ENCODE peak calls at places on chromosomes 6 and 20, in ten cellular contexts. One of them, this sample, is unnamed.

GRCh38 chr6:13273931-13274706 is 54.2 kb downstream of the TBC1D7 start:
- DNase-seq in breast epithelium: no peak
- DNase-seq in sigmoid colon: no peak
- DNase-seq in stomach: peak; percentile 31
- DNase-seq in heart right ventricle: no peak
- DNase-seq in upper lobe of right lung: peak; percentile 90
- DNase-seq in GM23338: no peak
- DNase-seq in adrenal gland: no peak
- DNase-seq in OCI-LY7: no peak
- DNase-seq in uterus: no peak
- DNase-seq in this sample: no peak

GRCh38 chr6:157456524-157456829 is 75.5 kb downstream of the ZDHHC14 start:
- DNase-seq in adrenal gland: no peak
- DNase-seq in GM23338: no peak
- DNase-seq in sigmoid colon: no peak
- DNase-seq in OCI-LY7: no peak
- DNase-seq in heart right ventricle: no peak
- DNase-seq in uterus: no peak
- DNase-seq in upper lobe of right lung: no peak
- DNase-seq in stomach: no peak
- DNase-seq in breast epithelium: no peak
- DNase-seq in this sample: no peak

GRCh38 chr6:225121-225721 is 67.1 kb upstream of the DUSP22 start:
- DNase-seq in OCI-LY7: no peak
- DNase-seq in uterus: no peak
- DNase-seq in sigmoid colon: no peak
- DNase-seq in upper lobe of right lung: peak; percentile 66
- DNase-seq in adrenal gland: peak; percentile 50
- DNase-seq in GM23338: no peak
- DNase-seq in stomach: no peak
- DNase-seq in breast epithelium: no peak
- DNase-seq in heart right ventricle: no peak
- DNase-seq in this sample: no peak

GRCh38 chr6:142537612-142538478 is 236.0 kb downstream of the ADGRG6 start:
- DNase-seq in sigmoid colon: no peak
- DNase-seq in uterus: no peak
- DNase-seq in adrenal gland: no peak
- DNase-seq in heart right ventricle: no peak
- DNase-seq in upper lobe of right lung: no peak
- DNase-seq in stomach: no peak
- DNase-seq in GM23338: peak; percentile 76
- DNase-seq in breast epithelium: no peak
- DNase-seq in OCI-LY7: peak; percentile 29
- DNase-seq in this sample: no peak

GRCh38 chr6:5471637-5472430 is 210.5 kb downstream of the FARS2 start:
- DNase-seq in adrenal gland: peak; percentile 61
- DNase-seq in stomach: no peak
- DNase-seq in OCI-LY7: no peak
- DNase-seq in uterus: no peak
- DNase-seq in GM23338: peak; percentile 82
- DNase-seq in breast epithelium: no peak
- DNase-seq in heart right ventricle: no peak
- DNase-seq in upper lobe of right lung: no peak
- DNase-seq in sigmoid colon: no peak
- DNase-seq in this sample: no peak

GRCh38 chr6:90610291-90610670 is 23.4 kb upstream of the MAP3K7 start:
- DNase-seq in GM23338: peak; percentile 23
- DNase-seq in upper lobe of right lung: no peak
- DNase-seq in OCI-LY7: no peak
- DNase-seq in stomach: no peak
- DNase-seq in uterus: no peak
- DNase-seq in adrenal gland: no peak
- DNase-seq in heart right ventricle: no peak
- DNase-seq in sigmoid colon: no peak
- DNase-seq in breast epithelium: no peak
- DNase-seq in this sample: no peak

GRCh38 chr20:33018169-33018931 is 10.8 kb downstream of the BPIFB2 start:
- DNase-seq in OCI-LY7: no peak
- DNase-seq in heart right ventricle: no peak
- DNase-seq in sigmoid colon: no peak
- DNase-seq in uterus: no peak
- DNase-seq in breast epithelium: no peak
- DNase-seq in upper lobe of right lung: no peak
- DNase-seq in GM23338: no peak
- DNase-seq in stomach: no peak
- DNase-seq in adrenal gland: no peak
- DNase-seq in this sample: no peak

GRCh38 chr6:83962592-83962991 is 71.0 kb upstream of the MRAP2 start:
- DNase-seq in adrenal gland: no peak
- DNase-seq in stomach: no peak
- DNase-seq in breast epithelium: no peak
- DNase-seq in uterus: no peak
- DNase-seq in heart right ventricle: no peak
- DNase-seq in GM23338: no peak
- DNase-seq in OCI-LY7: peak; percentile 10
- DNase-seq in sigmoid colon: no peak
- DNase-seq in upper lobe of right lung: no peak
- DNase-seq in this sample: no peak

GRCh38 chr20:8127553-8128255 is 4.4 kb upstream of the PLCB1 start:
- DNase-seq in GM23338: no peak
- DNase-seq in breast epithelium: no peak
- DNase-seq in sigmoid colon: no peak
- DNase-seq in heart right ventricle: no peak
- DNase-seq in adrenal gland: no peak
- DNase-seq in uterus: no peak
- DNase-seq in upper lobe of right lung: no peak
- DNase-seq in stomach: no peak
- DNase-seq in OCI-LY7: no peak
- DNase-seq in this sample: no peak

GRCh38 chr6:162854734-162855191 is 127.0 kb downstream of the PACRG start:
- DNase-seq in uterus: no peak
- DNase-seq in heart right ventricle: no peak
- DNase-seq in GM23338: no peak
- DNase-seq in adrenal gland: no peak
- DNase-seq in sigmoid colon: no peak
- DNase-seq in stomach: no peak
- DNase-seq in upper lobe of right lung: no peak
- DNase-seq in OCI-LY7: no peak
- DNase-seq in breast epithelium: no peak
- DNase-seq in this sample: no peak

GRCh38 chr6:151141685-151142084 is 98.1 kb upstream of the AKAP12 start:
- DNase-seq in GM23338: no peak
- DNase-seq in uterus: no peak
- DNase-seq in heart right ventricle: peak; percentile 50
- DNase-seq in upper lobe of right lung: no peak
- DNase-seq in OCI-LY7: no peak
- DNase-seq in adrenal gland: peak; percentile 75
- DNase-seq in breast epithelium: no peak
- DNase-seq in stomach: no peak
- DNase-seq in sigmoid colon: no peak
- DNase-seq in this sample: no peak

GRCh38 chr6:43579171-43579570 is 3.2 kb downstream of the POLH start:
- DNase-seq in GM23338: no peak
- DNase-seq in upper lobe of right lung: no peak
- DNase-seq in breast epithelium: no peak
- DNase-seq in heart right ventricle: no peak
- DNase-seq in uterus: no peak
- DNase-seq in OCI-LY7: no peak
- DNase-seq in adrenal gland: no peak
- DNase-seq in sigmoid colon: no peak
- DNase-seq in stomach: no peak
- DNase-seq in this sample: no peak

GRCh38 chr20:61808497-61808896 is 257.2 kb downstream of the TAF4 start:
- DNase-seq in stomach: no peak
- DNase-seq in sigmoid colon: no peak
- DNase-seq in GM23338: no peak
- DNase-seq in breast epithelium: no peak
- DNase-seq in heart right ventricle: no peak
- DNase-seq in OCI-LY7: no peak
- DNase-seq in adrenal gland: no peak
- DNase-seq in upper lobe of right lung: peak; percentile 51
- DNase-seq in uterus: no peak
- DNase-seq in this sample: no peak

GRCh38 chr6:34813028-34813742 is 21.3 kb downstream of the BLTP3A start:
- DNase-seq in upper lobe of right lung: no peak
- DNase-seq in adrenal gland: no peak
- DNase-seq in heart right ventricle: no peak
- DNase-seq in OCI-LY7: no peak
- DNase-seq in breast epithelium: no peak
- DNase-seq in uterus: no peak
- DNase-seq in sigmoid colon: no peak
- DNase-seq in GM23338: no peak
- DNase-seq in stomach: no peak
- DNase-seq in this sample: no peak

DNA sequence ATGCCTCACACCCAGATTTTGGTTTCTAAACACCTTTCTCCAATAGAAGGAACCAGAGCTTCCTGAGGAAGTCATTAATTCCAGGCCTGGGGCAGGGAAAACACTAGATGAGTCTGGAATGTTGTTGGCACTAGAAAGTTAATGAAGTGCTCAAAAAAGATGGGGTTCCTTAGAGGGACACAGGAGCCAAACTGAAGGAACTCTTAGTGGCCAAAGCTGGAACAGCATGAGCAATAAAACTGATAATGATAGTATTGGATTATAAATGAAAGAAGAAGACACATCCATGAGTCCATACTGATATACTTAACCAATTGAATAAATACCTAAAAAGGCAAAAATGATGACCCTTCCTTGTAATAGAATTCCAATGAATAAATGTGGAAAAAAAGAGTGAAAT is 4.4 kb downstream of the IL20RA start:
- DNase-seq in adrenal gland: no peak
- DNase-seq in GM23338: peak; percentile 31
- DNase-seq in OCI-LY7: no peak
- DNase-seq in breast epithelium: no peak
- DNase-seq in stomach: no peak
- DNase-seq in sigmoid colon: no peak
- DNase-seq in upper lobe of right lung: no peak
- DNase-seq in uterus: no peak
- DNase-seq in heart right ventricle: no peak
- DNase-seq in this sample: no peak
- TF ChIP-seq CTCF in adrenal gland: no peak
- TF ChIP-seq CTCF in GM23338: no peak
- TF ChIP-seq CTCF in OCI-LY7: peak; percentile 28
- TF ChIP-seq CTCF in breast epithelium: no peak
- TF ChIP-seq CTCF in stomach: no peak
- TF ChIP-seq CTCF in sigmoid colon: no peak
- TF ChIP-seq CTCF in upper lobe of right lung: no peak
- TF ChIP-seq CTCF in uterus: no peak
- TF ChIP-seq CTCF in heart right ventricle: no peak
- TF ChIP-seq CTCF in this sample: no peak

DNA sequence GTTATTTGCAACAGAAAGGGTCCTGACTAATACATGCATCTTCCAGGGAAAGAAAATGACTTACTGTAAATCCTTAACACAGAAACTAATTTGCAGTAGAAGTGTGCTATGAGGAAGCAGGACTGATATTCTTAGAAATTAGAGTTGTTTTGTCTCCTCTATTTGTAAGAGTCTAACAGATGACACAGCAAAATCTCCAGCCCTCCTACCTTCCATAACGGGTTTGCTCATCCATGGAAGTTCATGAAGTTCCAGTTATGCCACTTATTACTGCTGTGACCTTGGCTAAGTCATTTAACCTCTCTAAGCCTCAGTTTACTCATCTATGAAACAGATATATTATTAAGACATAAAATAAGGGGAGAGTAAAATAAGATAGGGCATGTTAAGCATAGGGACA is 44.9 kb downstream of the EYA2 start:
- DNase-seq in heart right ventricle: no peak
- DNase-seq in upper lobe of right lung: no peak
- DNase-seq in stomach: no peak
- DNase-seq in breast epithelium: no peak
- DNase-seq in OCI-LY7: no peak
- DNase-seq in GM23338: no peak
- DNase-seq in adrenal gland: no peak
- DNase-seq in uterus: no peak
- DNase-seq in sigmoid colon: no peak
- DNase-seq in this sample: no peak
- H3K27ac ChIP-seq in heart right ventricle: no peak overlapping the region
- H3K27ac ChIP-seq in upper lobe of right lung: no peak overlapping the region
- H3K27ac ChIP-seq in stomach: no peak overlapping the region
- H3K27ac ChIP-seq in breast epithelium: no peak overlapping the region
- H3K27ac ChIP-seq in OCI-LY7: no peak overlapping the region
- H3K27ac ChIP-seq in GM23338: no peak overlapping the region
- H3K27ac ChIP-seq in adrenal gland: no peak overlapping the region
- H3K27ac ChIP-seq in uterus: no peak overlapping the region
- H3K27ac ChIP-seq in sigmoid colon: no peak overlapping the region
- H3K27ac ChIP-seq in this sample: no peak overlapping the region

GRCh38 chr20:57757767-57758166 is 48.0 kb upstream of the PMEPA1 start:
- DNase-seq in stomach: no peak
- DNase-seq in OCI-LY7: no peak
- DNase-seq in upper lobe of right lung: no peak
- DNase-seq in sigmoid colon: no peak
- DNase-seq in heart right ventricle: no peak
- DNase-seq in GM23338: no peak
- DNase-seq in adrenal gland: no peak
- DNase-seq in uterus: no peak
- DNase-seq in breast epithelium: no peak
- DNase-seq in this sample: no peak

GRCh38 chr20:57755609-57756008 is 45.8 kb upstream of the PMEPA1 start:
- DNase-seq in adrenal gland: no peak
- DNase-seq in stomach: no peak
- DNase-seq in heart right ventricle: no peak
- DNase-seq in OCI-LY7: no peak
- DNase-seq in uterus: peak; percentile 1
- DNase-seq in GM23338: no peak
- DNase-seq in upper lobe of right lung: no peak
- DNase-seq in breast epithelium: no peak
- DNase-seq in sigmoid colon: peak; percentile 11
- DNase-seq in this sample: no peak

GRCh38 chr20:57754190-57754589 is 44.4 kb upstream of the PMEPA1 start:
- DNase-seq in OCI-LY7: no peak
- DNase-seq in upper lobe of right lung: no peak
- DNase-seq in adrenal gland: no peak
- DNase-seq in sigmoid colon: no peak
- DNase-seq in stomach: no peak
- DNase-seq in breast epithelium: no peak
- DNase-seq in GM23338: no peak
- DNase-seq in heart right ventricle: no peak
- DNase-seq in uterus: no peak
- DNase-seq in this sample: no peak

GRCh38 chr20:57756213-57756612 is 46.4 kb upstream of the PMEPA1 start:
- DNase-seq in OCI-LY7: no peak
- DNase-seq in breast epithelium: no peak
- DNase-seq in stomach: no peak
- DNase-seq in upper lobe of right lung: no peak
- DNase-seq in adrenal gland: no peak
- DNase-seq in uterus: peak; percentile 1
- DNase-seq in GM23338: no peak
- DNase-seq in heart right ventricle: no peak
- DNase-seq in sigmoid colon: peak; percentile 26
- DNase-seq in this sample: no peak

GRCh38 chr20:57756921-57757320 is 47.1 kb upstream of the PMEPA1 start:
- DNase-seq in sigmoid colon: peak; percentile 11
- DNase-seq in uterus: peak; percentile 1
- DNase-seq in adrenal gland: no peak
- DNase-seq in stomach: no peak
- DNase-seq in breast epithelium: peak; percentile 17
- DNase-seq in heart right ventricle: no peak
- DNase-seq in upper lobe of right lung: no peak
- DNase-seq in GM23338: no peak
- DNase-seq in OCI-LY7: no peak
- DNase-seq in this sample: peak; percentile 14
- H3K4me3 ChIP-seq in sigmoid colon: no peak overlapping the region
- H3K4me3 ChIP-seq in uterus: no peak overlapping the region
- H3K4me3 ChIP-seq in adrenal gland: no peak overlapping the region
- H3K4me3 ChIP-seq in stomach: no peak overlapping the region
- H3K4me3 ChIP-seq in breast epithelium: no peak overlapping the region
- H3K4me3 ChIP-seq in heart right ventricle: no peak overlapping the region
- H3K4me3 ChIP-seq in upper lobe of right lung: no peak overlapping the region
- H3K4me3 ChIP-seq in GM23338: no peak overlapping the region
- H3K4me3 ChIP-seq in OCI-LY7: no peak overlapping the region
- H3K4me3 ChIP-seq in this sample: no peak overlapping the region

GRCh38 chr20:35478804-35479472 is 23.5 kb downstream of the CEP250 start:
- DNase-seq in uterus: no peak
- DNase-seq in adrenal gland: no peak
- DNase-seq in OCI-LY7: peak; percentile 24
- DNase-seq in breast epithelium: no peak
- DNase-seq in GM23338: peak; percentile 50
- DNase-seq in heart right ventricle: no peak
- DNase-seq in sigmoid colon: no peak
- DNase-seq in stomach: no peak
- DNase-seq in upper lobe of right lung: no peak
- DNase-seq in this sample: no peak
- TF ChIP-seq CTCF in uterus: no peak
- TF ChIP-seq CTCF in adrenal gland: no peak
- TF ChIP-seq CTCF in OCI-LY7: peak; percentile 67
- TF ChIP-seq CTCF in breast epithelium: no peak
- TF ChIP-seq CTCF in GM23338: peak; percentile 70
- TF ChIP-seq CTCF in heart right ventricle: no peak
- TF ChIP-seq CTCF in sigmoid colon: no peak
- TF ChIP-seq CTCF in stomach: no peak
- TF ChIP-seq CTCF in upper lobe of right lung: no peak
- TF ChIP-seq CTCF in this sample: no peak

This sample was measured in coronary artery.